ENCODE peak calls at places on chromosome 5, in nine cellular contexts. One of them, this sample, is unnamed.

GRCh38 chr5:175658299-175659145 is 651 bp downstream of the HRH2 start:
- DNase-seq in fibroblast of mammary gland: no peak
- DNase-seq in uterus: no peak
- DNase-seq in H9: peak
- DNase-seq in progenitor cell of endocrine pancreas: peak
- DNase-seq in foreskin fibroblast: no peak
- DNase-seq in stomach: peak
- DNase-seq in cardiac muscle cell: no peak
- DNase-seq in endothelial cell of umbilical vein: no peak
- DNase-seq in this sample: no peak

GRCh38 chr5:111968459-111968858 is 211.5 kb upstream of the NREP start:
- DNase-seq in fibroblast of mammary gland: peak
- DNase-seq in uterus: no peak
- DNase-seq in H9: no peak
- DNase-seq in progenitor cell of endocrine pancreas: no peak
- DNase-seq in foreskin fibroblast: peak
- DNase-seq in stomach: no peak
- DNase-seq in cardiac muscle cell: peak
- DNase-seq in endothelial cell of umbilical vein: no peak
- DNase-seq in this sample: no peak

GRCh38 chr5:140295414-140295813 is 7.5 kb downstream of the PFDN1 start:
- DNase-seq in fibroblast of mammary gland: peak
- DNase-seq in uterus: peak
- DNase-seq in H9: no peak
- DNase-seq in progenitor cell of endocrine pancreas: no peak
- DNase-seq in foreskin fibroblast: peak
- DNase-seq in stomach: peak
- DNase-seq in cardiac muscle cell: peak
- DNase-seq in endothelial cell of umbilical vein: peak
- DNase-seq in this sample: peak

GRCh38 chr5:56155992-56156584 is 77.0 kb downstream of the ANKRD55 start:
- DNase-seq in fibroblast of mammary gland: no peak
- DNase-seq in uterus: no peak
- DNase-seq in H9: no peak
- DNase-seq in progenitor cell of endocrine pancreas: no peak
- DNase-seq in foreskin fibroblast: no peak
- DNase-seq in stomach: no peak
- DNase-seq in cardiac muscle cell: no peak
- DNase-seq in endothelial cell of umbilical vein: no peak
- DNase-seq in this sample: no peak

GRCh38 chr5:178467261-178468195 is 122.7 kb downstream of the COL23A1 start:
- DNase-seq in fibroblast of mammary gland: peak
- DNase-seq in uterus: no peak
- DNase-seq in H9: no peak
- DNase-seq in progenitor cell of endocrine pancreas: no peak
- DNase-seq in foreskin fibroblast: no peak
- DNase-seq in stomach: peak
- DNase-seq in cardiac muscle cell: peak
- DNase-seq in endothelial cell of umbilical vein: peak
- DNase-seq in this sample: peak

GRCh38 chr5:127685662-127686061 is 17.5 kb upstream of the CCDC192 start:
- DNase-seq in fibroblast of mammary gland: peak
- DNase-seq in uterus: no peak
- DNase-seq in H9: no peak
- DNase-seq in progenitor cell of endocrine pancreas: no peak
- DNase-seq in foreskin fibroblast: no peak
- DNase-seq in stomach: no peak
- DNase-seq in cardiac muscle cell: peak
- DNase-seq in endothelial cell of umbilical vein: no peak
- DNase-seq in this sample: no peak

GRCh38 chr5:50922942-50923767 is 256.7 kb downstream of the PARP8 start:
- DNase-seq in fibroblast of mammary gland: no peak
- DNase-seq in uterus: peak
- DNase-seq in H9: no peak
- DNase-seq in progenitor cell of endocrine pancreas: no peak
- DNase-seq in foreskin fibroblast: no peak
- DNase-seq in stomach: no peak
- DNase-seq in cardiac muscle cell: peak
- DNase-seq in endothelial cell of umbilical vein: peak
- DNase-seq in this sample: no peak

GRCh38 chr5:108636135-108636888 is 111.4 kb upstream of the FER start:
- DNase-seq in fibroblast of mammary gland: no peak
- DNase-seq in uterus: no peak
- DNase-seq in H9: no peak
- DNase-seq in progenitor cell of endocrine pancreas: no peak
- DNase-seq in foreskin fibroblast: no peak
- DNase-seq in stomach: no peak
- DNase-seq in cardiac muscle cell: no peak
- DNase-seq in endothelial cell of umbilical vein: no peak
- DNase-seq in this sample: no peak

GRCh38 chr5:175847061-175847460 is 24.3 kb upstream of the CPLX2 start:
- DNase-seq in fibroblast of mammary gland: no peak
- DNase-seq in uterus: no peak
- DNase-seq in H9: no peak
- DNase-seq in progenitor cell of endocrine pancreas: no peak
- DNase-seq in foreskin fibroblast: no peak
- DNase-seq in stomach: no peak
- DNase-seq in cardiac muscle cell: no peak
- DNase-seq in endothelial cell of umbilical vein: no peak
- DNase-seq in this sample: no peak

GRCh38 chr5:54311178-54311811 is 922 bp upstream of the ARL15 start:
- DNase-seq in fibroblast of mammary gland: peak
- DNase-seq in uterus: no peak
- DNase-seq in H9: no peak
- DNase-seq in progenitor cell of endocrine pancreas: no peak
- DNase-seq in foreskin fibroblast: peak
- DNase-seq in stomach: no peak
- DNase-seq in cardiac muscle cell: peak
- DNase-seq in endothelial cell of umbilical vein: peak
- DNase-seq in this sample: no peak

GRCh38 chr5:109161914-109162683 is 247.7 kb downstream of the PJA2 start:
- DNase-seq in fibroblast of mammary gland: peak
- DNase-seq in uterus: no peak
- DNase-seq in H9: no peak
- DNase-seq in progenitor cell of endocrine pancreas: no peak
- DNase-seq in foreskin fibroblast: peak
- DNase-seq in stomach: no peak
- DNase-seq in cardiac muscle cell: peak
- DNase-seq in endothelial cell of umbilical vein: no peak
- DNase-seq in this sample: no peak

GRCh38 chr5:137587952-137588351 is 88.8 kb upstream of the SPOCK1 start:
- DNase-seq in fibroblast of mammary gland: no peak
- DNase-seq in uterus: no peak
- DNase-seq in H9: no peak
- DNase-seq in progenitor cell of endocrine pancreas: no peak
- DNase-seq in foreskin fibroblast: no peak
- DNase-seq in stomach: no peak
- DNase-seq in cardiac muscle cell: no peak
- DNase-seq in endothelial cell of umbilical vein: no peak
- DNase-seq in this sample: no peak

GRCh38 chr5:41337724-41338123 is 124.4 kb upstream of the C6 start:
- DNase-seq in fibroblast of mammary gland: no peak
- DNase-seq in uterus: no peak
- DNase-seq in H9: no peak
- DNase-seq in progenitor cell of endocrine pancreas: no peak
- DNase-seq in foreskin fibroblast: no peak
- DNase-seq in stomach: no peak
- DNase-seq in cardiac muscle cell: no peak
- DNase-seq in endothelial cell of umbilical vein: no peak
- DNase-seq in this sample: no peak
- TF ChIP-seq CTCF in fibroblast of mammary gland: no peak
- TF ChIP-seq CTCF in uterus: no peak
- TF ChIP-seq CTCF in H9: no peak
- TF ChIP-seq CTCF in progenitor cell of endocrine pancreas: no peak
- TF ChIP-seq CTCF in foreskin fibroblast: no peak
- TF ChIP-seq CTCF in stomach: no peak
- TF ChIP-seq CTCF in cardiac muscle cell: no peak
- TF ChIP-seq CTCF in endothelial cell of umbilical vein: no peak
- TF ChIP-seq CTCF in this sample: no peak

DNA sequence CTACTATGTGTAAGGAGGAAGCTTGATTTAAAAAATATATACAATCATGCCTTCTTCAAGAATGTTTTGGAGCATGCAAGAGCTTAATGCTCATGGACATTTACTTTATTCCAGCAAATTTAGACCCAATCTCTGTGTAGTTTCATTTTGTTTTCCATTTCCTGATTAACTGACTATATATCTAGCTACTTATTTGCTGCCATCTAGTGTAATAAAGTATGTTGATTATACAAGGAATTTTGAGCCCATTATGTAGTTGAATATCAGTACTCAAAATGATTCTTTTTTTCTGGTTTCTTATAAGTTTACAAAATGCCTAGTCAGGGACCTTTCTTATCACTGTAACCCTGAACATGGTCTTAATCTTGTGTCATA is 100.0 kb upstream of the CCDC152 start:
- DNase-seq in fibroblast of mammary gland: peak
- DNase-seq in uterus: no peak
- DNase-seq in H9: no peak
- DNase-seq in progenitor cell of endocrine pancreas: no peak
- DNase-seq in foreskin fibroblast: no peak
- DNase-seq in stomach: no peak
- DNase-seq in cardiac muscle cell: peak
- DNase-seq in endothelial cell of umbilical vein: peak
- DNase-seq in this sample: no peak
- TF ChIP-seq CTCF in fibroblast of mammary gland: no peak
- TF ChIP-seq CTCF in uterus: no peak
- TF ChIP-seq CTCF in H9: no peak
- TF ChIP-seq CTCF in progenitor cell of endocrine pancreas: peak
- TF ChIP-seq CTCF in foreskin fibroblast: no peak
- TF ChIP-seq CTCF in stomach: no peak
- TF ChIP-seq CTCF in cardiac muscle cell: peak
- TF ChIP-seq CTCF in endothelial cell of umbilical vein: no peak
- TF ChIP-seq CTCF in this sample: peak

GRCh38 chr5:910769-911160 is 18.1 kb downstream of the TRIP13 start:
- DNase-seq in fibroblast of mammary gland: no peak
- DNase-seq in uterus: no peak
- DNase-seq in H9: no peak
- DNase-seq in progenitor cell of endocrine pancreas: no peak
- DNase-seq in foreskin fibroblast: no peak
- DNase-seq in stomach: no peak
- DNase-seq in cardiac muscle cell: no peak
- DNase-seq in endothelial cell of umbilical vein: no peak
- DNase-seq in this sample: no peak

GRCh38 chr5:914612-915011 is 21.9 kb downstream of the TRIP13 start:
- DNase-seq in fibroblast of mammary gland: no peak
- DNase-seq in uterus: no peak
- DNase-seq in H9: no peak
- DNase-seq in progenitor cell of endocrine pancreas: no peak
- DNase-seq in foreskin fibroblast: no peak
- DNase-seq in stomach: no peak
- DNase-seq in cardiac muscle cell: no peak
- DNase-seq in endothelial cell of umbilical vein: no peak
- DNase-seq in this sample: no peak

GRCh38 chr5:911601-912000 is 18.9 kb downstream of the TRIP13 start:
- DNase-seq in fibroblast of mammary gland: peak
- DNase-seq in uterus: no peak
- DNase-seq in H9: no peak
- DNase-seq in progenitor cell of endocrine pancreas: no peak
- DNase-seq in foreskin fibroblast: no peak
- DNase-seq in stomach: no peak
- DNase-seq in cardiac muscle cell: peak
- DNase-seq in endothelial cell of umbilical vein: peak
- DNase-seq in this sample: no peak

GRCh38 chr5:914174-914573 is 21.5 kb downstream of the TRIP13 start:
- DNase-seq in fibroblast of mammary gland: no peak
- DNase-seq in uterus: no peak
- DNase-seq in H9: no peak
- DNase-seq in progenitor cell of endocrine pancreas: no peak
- DNase-seq in foreskin fibroblast: no peak
- DNase-seq in stomach: no peak
- DNase-seq in cardiac muscle cell: no peak
- DNase-seq in endothelial cell of umbilical vein: no peak
- DNase-seq in this sample: no peak

DNA sequence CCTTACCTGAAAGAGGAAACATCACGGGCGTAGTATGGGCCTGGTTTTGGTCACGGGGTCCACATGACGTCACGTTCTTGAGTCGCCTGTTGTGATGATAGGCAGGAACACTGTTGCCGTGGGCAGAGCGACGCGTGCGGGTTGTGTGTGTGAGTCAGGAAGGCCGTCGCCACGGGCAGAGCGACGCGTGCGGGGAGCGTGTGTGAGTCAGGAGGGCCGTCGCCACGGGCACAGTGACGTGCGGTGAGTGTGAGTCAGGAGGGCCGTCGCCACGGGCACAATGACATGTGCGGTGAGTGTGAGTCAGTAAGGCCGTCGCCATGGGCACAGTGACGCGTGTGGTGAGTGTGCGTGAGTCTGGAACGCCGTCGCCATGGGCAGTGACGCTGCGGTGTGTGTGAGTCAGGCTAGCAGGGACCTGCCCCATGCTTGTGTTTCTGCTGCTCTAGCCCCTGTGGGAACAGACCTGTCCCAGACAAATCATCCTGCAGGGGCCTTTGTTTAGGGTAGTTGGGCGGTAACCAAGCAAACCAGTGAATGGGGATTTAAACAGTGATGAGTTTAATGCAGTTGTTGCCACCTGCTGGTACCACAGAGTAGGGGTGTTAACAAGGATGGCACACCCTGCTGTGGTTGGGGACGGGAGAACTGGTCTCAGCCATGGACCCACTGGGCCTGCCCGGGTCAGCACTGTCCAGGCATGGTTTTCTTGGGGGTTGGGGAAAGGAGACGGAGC is 19.8 kb downstream of the TRIP13 start:
- DNase-seq in fibroblast of mammary gland: peak
- DNase-seq in uterus: no peak
- DNase-seq in H9: no peak
- DNase-seq in progenitor cell of endocrine pancreas: no peak
- DNase-seq in foreskin fibroblast: no peak
- DNase-seq in stomach: peak
- DNase-seq in cardiac muscle cell: peak
- DNase-seq in endothelial cell of umbilical vein: peak
- DNase-seq in this sample: no peak
- TF ChIP-seq CTCF in fibroblast of mammary gland: no peak
- TF ChIP-seq CTCF in uterus: no peak
- TF ChIP-seq CTCF in H9: peak
- TF ChIP-seq CTCF in progenitor cell of endocrine pancreas: no peak
- TF ChIP-seq CTCF in foreskin fibroblast: no peak
- TF ChIP-seq CTCF in stomach: no peak
- TF ChIP-seq CTCF in cardiac muscle cell: peak
- TF ChIP-seq CTCF in endothelial cell of umbilical vein: peak
- TF ChIP-seq CTCF in this sample: peak

DNA sequence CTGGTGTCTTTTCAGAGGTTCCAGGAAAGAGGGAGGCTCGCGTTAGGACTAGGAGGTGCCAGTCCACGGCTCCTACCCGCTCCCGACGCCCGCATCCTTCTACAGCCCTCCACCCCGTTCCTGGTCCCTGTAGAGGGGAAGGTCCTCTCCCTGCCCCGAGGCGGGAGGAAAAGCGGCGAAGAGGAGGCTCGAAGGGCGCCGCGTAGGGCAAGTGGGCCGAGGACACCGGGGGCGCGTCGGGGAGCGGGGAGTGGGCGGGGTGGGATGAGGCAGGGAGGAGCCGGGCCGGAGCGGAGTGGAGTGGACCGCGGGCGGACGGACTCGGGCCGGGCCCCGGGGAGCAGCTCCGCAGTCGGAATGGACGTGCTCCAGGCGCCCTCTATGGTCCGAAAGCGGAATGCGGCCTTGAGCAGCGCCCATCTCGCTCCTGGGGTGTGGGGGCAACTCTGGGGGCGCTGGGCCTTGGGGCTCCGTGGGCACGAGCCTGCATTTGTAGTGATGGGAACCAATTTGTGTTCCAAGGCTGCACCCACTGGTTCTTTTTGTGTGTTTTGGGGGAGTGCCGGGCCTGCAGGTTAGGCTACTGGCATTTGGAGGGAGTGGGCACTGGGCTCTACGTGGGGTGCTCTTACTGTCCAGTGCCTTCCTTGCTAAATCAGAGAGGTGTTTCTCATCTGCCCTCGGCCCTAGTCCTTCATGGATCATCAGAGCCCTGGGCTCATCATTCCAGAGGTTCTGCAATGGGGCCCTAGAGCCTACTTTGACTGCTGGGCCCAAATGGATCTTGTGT is 7.3 kb downstream of the IRX1 start:
- DNase-seq in fibroblast of mammary gland: peak
- DNase-seq in uterus: no peak
- DNase-seq in H9: peak
- DNase-seq in progenitor cell of endocrine pancreas: peak
- DNase-seq in foreskin fibroblast: no peak
- DNase-seq in stomach: peak
- DNase-seq in cardiac muscle cell: peak
- DNase-seq in endothelial cell of umbilical vein: no peak
- DNase-seq in this sample: no peak
- TF ChIP-seq CTCF in fibroblast of mammary gland: peak
- TF ChIP-seq CTCF in uterus: no peak
- TF ChIP-seq CTCF in H9: peak
- TF ChIP-seq CTCF in progenitor cell of endocrine pancreas: peak
- TF ChIP-seq CTCF in foreskin fibroblast: peak
- TF ChIP-seq CTCF in stomach: no peak
- TF ChIP-seq CTCF in cardiac muscle cell: peak
- TF ChIP-seq CTCF in endothelial cell of umbilical vein: peak
- TF ChIP-seq CTCF in this sample: peak